ENCODE peak calls at places on chromosomes 11 and 22, in seven cellular contexts. A is NT2/D1, X is upper lobe of left lung, J is hepatic stellate cell, U is right lobe of liver, K is HFFc6, Z is NCI-H69. B is an unnamed sample.

GRCh38 chr11:64560139-64560771 is 30.8 kb upstream of the SLC22A12 start:
- DNase-seq in A (no peak), Z (no peak), X (no peak), K (no peak), U (no peak), J (no peak), B (no peak)

GRCh38 chr22:40044870-40045834 is 50.4 kb downstream of the FAM83F start:
- DNase-seq in X (peak), A (no peak), Z (peak), J (peak), U (peak), K (no peak), B (no peak)

GRCh38 chr11:134126197-134126822 is 57.4 kb downstream of the JAM3 start:
- DNase-seq in K (peak), U (no peak), A (peak), J (peak), Z (no peak), X (no peak), B (no peak)

GRCh38 chr11:35418282-35418846 is 994 bp downstream of the SLC1A2 start:
- DNase-seq in A (no peak), U (no peak), J (no peak), K (no peak), Z (peak), X (peak), B (no peak)

GRCh38 chr11:77592727-77593126 is 3.0 kb downstream of the AQP11 start:
- DNase-seq in X (no peak), U (no peak), K (no peak), J (no peak), Z (peak), A (no peak), B (no peak)

GRCh38 chr11:125224391-125225015 is 60.0 kb downstream of the PKNOX2 start:
- DNase-seq in J (peak), U (no peak), K (no peak), X (no peak), Z (peak), A (no peak), B (no peak)

GRCh38 chr22:39559456-39560105 is 11.0 kb upstream of the CACNA1I start:
- DNase-seq in Z (peak), U (no peak), K (peak), J (no peak), X (no peak), A (no peak), B (peak)

GRCh38 chr11:125164422-125165110 is at the start of gene PKNOX2:
- DNase-seq in K (peak), Z (peak), X (peak), J (peak), A (peak), U (peak), B (no peak)

GRCh38 chr22:44595841-44596341 is 97.9 kb upstream of the RTL6 start:
- DNase-seq in K (no peak), A (no peak), J (peak), U (no peak), Z (peak), X (no peak), B (no peak)